ENCODE peak calls at places on chromosomes 7 and 10, in eight cellular contexts. S is keratinocyte, Z is mammary epithelial cell, X is upper lobe of left lung, E is fibroblast of mammary gland, A is heart right ventricle, C is left ventricle myocardium inferior, W is AG04450. V is an unnamed sample.
A peak's percentile ranks its signal among the peaks of the same experiment; 100 is the strongest.

GRCh38 chr7:2309889-2310331 is 4.3 kb downstream of the SNX8 start:
- DNase-seq in X (no peak), W (peak; percentile 50), C (no peak), E (peak; percentile 94), A (no peak), S (no peak), Z (no peak), V (peak; percentile 80)

GRCh38 chr7:127776776-127777390 is 124.9 kb downstream of the SND1 start:
- DNase-seq in W (peak; percentile 37), Z (peak; percentile 54), E (peak; percentile 89), A (no peak), X (no peak), C (no peak), S (no peak), V (peak; percentile 95)

GRCh38 chr10:47256753-47257336 is 43.2 kb upstream of the GDF10 start:
- DNase-seq in W (no peak), C (no peak), S (no peak), Z (peak; percentile 29), X (no peak), A (no peak), E (peak; percentile 4), V (no peak)

GRCh38 chr10:34526758-34527730 is 288.1 kb downstream of the PARD3 start:
- DNase-seq in A (no peak), W (peak; percentile 89), Z (peak; percentile 86), X (no peak), E (peak; percentile 97), C (no peak), S (peak; percentile 58), V (peak; percentile 97)

GRCh38 chr7:104113788-104114187 is 94.0 kb downstream of the ORC5 start:
- DNase-seq in S (no peak), W (no peak), Z (no peak), C (no peak), A (no peak), X (no peak), E (no peak), V (no peak)

GRCh38 chr7:111763221-111763791 is 201.0 kb upstream of the IMMP2L start:
- DNase-seq in X (no peak), Z (peak; percentile 29), A (no peak), S (no peak), C (no peak), W (peak; percentile 32), E (peak; percentile 72), V (peak; percentile 66)

GRCh38 chr7:131625817-131626372 is 69.5 kb upstream of the PODXL start:
- DNase-seq in X (no peak), E (peak; percentile 52), C (peak; percentile 64), W (peak; percentile 30), S (peak; percentile 66), A (peak; percentile 53), Z (peak; percentile 61), V (peak; percentile 77)

GRCh38 chr10:76086571-76087260 is 655.3 kb downstream of the LRMDA start:
- DNase-seq in A (no peak), S (peak; percentile 9), W (peak; percentile 18), E (peak; percentile 95), X (no peak), Z (peak; percentile 56), C (no peak), V (peak; percentile 85)

GRCh38 chr7:51034531-51035264 is 252.0 kb upstream of the GRB10 start:
- DNase-seq in C (no peak), A (no peak), E (peak; percentile 87), W (peak; percentile 44), S (no peak), X (no peak), Z (peak; percentile 11), V (peak; percentile 79)

GRCh38 chr10:92265687-92266258 is 25.1 kb downstream of the CPEB3 start:
- DNase-seq in C (no peak), W (no peak), Z (no peak), X (no peak), E (no peak), S (no peak), A (no peak), V (no peak)

GRCh38 chr7:137846588-137847417 is at the start of gene DGKI:
- DNase-seq in E (no peak), W (no peak), S (no peak), X (peak; percentile 84), C (no peak), Z (no peak), A (peak; percentile 20), V (no peak)

GRCh38 chr10:45375716-45376231 is 1.8 kb downstream of the ALOX5 start:
- DNase-seq in E (no peak), A (no peak), X (no peak), Z (no peak), W (no peak), C (no peak), S (no peak), V (no peak)

GRCh38 chr10:19930936-19931859 is 115.0 kb downstream of the PLXDC2 start:
- DNase-seq in Z (peak; percentile 89), X (no peak), W (peak; percentile 29), S (no peak), C (no peak), A (no peak), E (peak; percentile 78), V (peak; percentile 37)

GRCh38 chr10:95792874-95793285 is 36.9 kb downstream of the ENTPD1 start:
- DNase-seq in E (peak; percentile 47), C (no peak), A (no peak), W (peak; percentile 18), Z (no peak), X (no peak), S (no peak), V (peak; percentile 61)

GRCh38 chr7:136189506-136189998 is 212.4 kb upstream of the MTPN start:
- DNase-seq in Z (no peak), C (no peak), W (no peak), A (no peak), E (no peak), X (no peak), S (no peak), V (no peak)

GRCh38 chr7:38756521-38756920 is 125.3 kb upstream of the AMPH start:
- DNase-seq in Z (no peak), S (no peak), W (no peak), X (no peak), C (no peak), A (no peak), E (peak; percentile 66), V (peak; percentile 8)

GRCh38 chr7:157668884-157669767 is 332.3 kb downstream of the DNAJB6 start:
- DNase-seq in X (peak; percentile 72), E (no peak), A (no peak), Z (no peak), W (no peak), S (no peak), C (no peak), V (no peak)

GRCh38 chr7:33854951-33855350 is 50.4 kb upstream of the BMPER start:
- DNase-seq in A (no peak), E (peak; percentile 86), S (no peak), C (no peak), Z (peak; percentile 70), X (no peak), W (peak; percentile 83), V (peak; percentile 82)

GRCh38 chr10:119233821-119234220 is 26.4 kb downstream of the GRK5 start:
- DNase-seq in E (no peak), W (no peak), S (no peak), X (no peak), A (no peak), Z (no peak), C (no peak), V (peak; percentile 24)

GRCh38 chr7:23183279-23184012 is 1.6 kb downstream of the NUP42 start:
- DNase-seq in Z (no peak), C (no peak), E (no peak), S (no peak), W (no peak), A (no peak), X (no peak), V (peak; percentile 11)
- H3K4me3 ChIP-seq in Z (peak overlapping the region; percentile 85), C (peak overlapping the region; percentile 94), E (peak overlapping the region; percentile 93), S (peak overlapping the region; percentile 95), W (peak overlapping the region; percentile 94), A (peak overlapping the region; percentile 82), X (no peak overlapping the region), V (peak overlapping the region; percentile 97)

DNA sequence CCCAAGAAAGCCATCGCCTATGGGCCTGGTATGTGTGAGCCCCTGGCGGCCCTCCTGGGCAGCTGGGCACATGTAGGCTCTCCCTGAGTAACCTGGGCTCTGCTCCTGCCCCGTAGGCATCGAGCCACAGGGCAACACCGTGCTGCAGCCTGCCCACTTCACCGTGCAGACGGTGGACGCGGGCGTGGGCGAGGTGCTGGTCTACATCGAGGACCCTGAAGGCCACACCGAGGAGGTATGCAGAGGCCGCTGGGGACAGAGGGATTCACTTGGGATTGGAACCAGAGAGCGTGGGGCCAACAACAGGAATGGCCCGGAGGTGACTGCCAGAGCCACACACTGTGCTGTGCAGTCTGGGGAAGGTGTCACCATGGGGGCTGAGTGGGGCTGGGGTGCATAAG is 7.3 kb downstream of the FLNC start:
- DNase-seq in W (no peak), Z (no peak), X (peak; percentile 74), A (no peak), S (no peak), C (no peak), E (no peak), V (no peak)
- H3K4me3 ChIP-seq in W (no peak overlapping the region), Z (no peak overlapping the region), X (no peak overlapping the region), A (no peak overlapping the region), S (no peak overlapping the region), C (no peak overlapping the region), E (no peak overlapping the region), V (no peak overlapping the region)

DNA sequence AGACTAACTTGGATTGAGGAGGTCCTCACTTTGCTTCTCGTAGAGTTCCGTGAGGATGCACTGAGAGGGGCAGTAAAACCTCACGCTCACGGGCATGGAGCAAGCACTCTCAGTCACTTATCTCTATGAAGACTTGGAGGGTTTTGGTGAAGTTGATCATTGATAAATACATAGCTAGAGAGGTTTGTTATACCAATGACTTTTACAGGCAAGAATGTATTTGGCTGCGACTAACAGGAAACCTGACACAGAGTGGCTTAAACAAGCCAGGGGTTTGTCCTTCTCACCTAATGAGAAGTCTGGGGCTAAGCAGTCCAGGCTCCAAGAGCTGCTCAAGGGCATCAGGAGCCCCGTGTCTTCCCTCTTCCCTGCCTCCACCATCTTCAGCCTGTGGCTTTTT is 6.1 kb downstream of the BICC1 start:
- DNase-seq in C (no peak), X (no peak), E (peak; percentile 16), Z (peak; percentile 8), A (no peak), S (no peak), W (no peak), V (no peak)
- H3K4me3 ChIP-seq in C (no peak overlapping the region), X (no peak overlapping the region), E (no peak overlapping the region), Z (no peak overlapping the region), A (no peak overlapping the region), S (no peak overlapping the region), W (no peak overlapping the region), V (no peak overlapping the region)

GRCh38 chr10:49115015-49115795 is at the start of gene VSTM4:
- DNase-seq in E (peak; percentile 43), Z (no peak), C (peak; percentile 61), A (peak; percentile 68), W (peak; percentile 15), S (no peak), X (peak; percentile 92), V (peak; percentile 60)

GRCh38 chr10:49113741-49114141 is 1.6 kb downstream of the VSTM4 start:
- DNase-seq in A (no peak), W (no peak), S (no peak), C (no peak), X (no peak), Z (no peak), E (no peak), V (peak; percentile 35)

GRCh38 chr10:49115796-49116508 is 630 bp upstream of the VSTM4 start:
- DNase-seq in S (no peak), C (no peak), E (no peak), A (no peak), Z (no peak), W (no peak), X (no peak), V (no peak)

GRCh38 chr10:49112851-49113250 is 2.5 kb downstream of the VSTM4 start:
- DNase-seq in E (no peak), W (no peak), S (no peak), A (no peak), Z (no peak), X (no peak), C (no peak), V (no peak)

GRCh38 chr10:49114718-49115014 is 656 bp downstream of the VSTM4 start:
- DNase-seq in E (no peak), A (no peak), W (no peak), X (no peak), S (no peak), C (no peak), Z (no peak), V (no peak)
- H3K4me3 ChIP-seq in E (peak overlapping the region; percentile 48), A (peak overlapping the region; percentile 69), W (peak overlapping the region; percentile 70), X (peak overlapping the region; percentile 65), S (no peak overlapping the region), C (peak overlapping the region; percentile 77), Z (no peak overlapping the region), V (peak overlapping the region; percentile 67)